ENCODE peak calls at places on chromosomes 12 and 14, in four cellular contexts. Y, G, H and J are unnamed samples.

GRCh38 chr12:19908825-19909224 is 459.5 kb upstream of the PDE3A start:
- DNase-seq in H (no peak), Y (no peak), G (no peak), J (no peak)

GRCh38 chr12:76242813-76243540 is 105.2 kb downstream of the BBS10 start:
- DNase-seq in G (no peak), Y (no peak), H (no peak), J (no peak)

GRCh38 chr14:33323979-33324378 is 385.3 kb downstream of the NPAS3 start:
- DNase-seq in H (no peak), G (no peak), Y (peak), J (no peak)

GRCh38 chr12:71321531-71321930 is 118.1 kb upstream of the LGR5 start:
- DNase-seq in G (no peak), H (no peak), Y (no peak), J (no peak)

GRCh38 chr12:106274575-106275081 is 26.8 kb upstream of the CKAP4 start:
- DNase-seq in H (no peak), Y (no peak), G (no peak), J (no peak)

GRCh38 chr12:46266382-46266791 is 2.5 kb downstream of the SLC38A1 start:
- DNase-seq in H (peak), G (peak), Y (peak), J (no peak)

GRCh38 chr14:88492272-88493089 is 62.3 kb downstream of the PTPN21 start:
- DNase-seq in H (peak), Y (peak), G (peak), J (peak)

GRCh38 chr14:36556811-36557433 is 25.5 kb downstream of the NKX2-8 start:
- DNase-seq in Y (peak), G (no peak), H (no peak), J (no peak)

GRCh38 chr14:31950760-31951637 is 126.1 kb upstream of the ARHGAP5 start:
- DNase-seq in Y (no peak), G (no peak), H (no peak), J (no peak)

GRCh38 chr14:50040401-50040775 is 76.0 kb downstream of the VCPKMT start:
- DNase-seq in Y (no peak), H (peak), G (no peak), J (peak)

GRCh38 chr14:22565391-22565945 is 23.6 kb downstream of the DAD1 start:
- DNase-seq in H (no peak), G (no peak), Y (no peak), J (peak)

GRCh38 chr12:127785535-127785934 is 481.4 kb upstream of the TMEM132C start:
- DNase-seq in Y (peak), G (no peak), H (no peak), J (no peak)

GRCh38 chr12:54932691-54933090 is 51.9 kb downstream of the TESPA1 start:
- DNase-seq in G (no peak), Y (no peak), H (no peak), J (no peak)

GRCh38 chr12:63151898-63152700 is 1.1 kb upstream of the AVPR1A start:
- DNase-seq in Y (peak), G (no peak), H (no peak), J (no peak)

GRCh38 chr12:26620907-26621306 is 212.1 kb downstream of the ITPR2 start:
- DNase-seq in G (no peak), H (no peak), Y (no peak), J (no peak)

GRCh38 chr14:96105921-96106441 is 66.8 kb downstream of the C14orf132 start:
- DNase-seq in Y (no peak), H (no peak), G (no peak), J (no peak)

GRCh38 chr14:69351385-69351784 is 46.7 kb downstream of the ERH start:
- DNase-seq in G (no peak), H (no peak), Y (no peak), J (no peak)

GRCh38 chr14:85974602-85975001 is 444.7 kb downstream of the FLRT2 start:
- DNase-seq in G (no peak), H (no peak), Y (no peak), J (no peak)

GRCh38 chr14:39015360-39015961 is 87.6 kb downstream of the SEC23A start:
- DNase-seq in Y (peak), G (no peak), H (no peak), J (no peak)

GRCh38 chr14:65776193-65776592 is 363.7 kb downstream of the FUT8 start:
- DNase-seq in G (no peak), Y (no peak), H (no peak), J (no peak)

GRCh38 chr12:107035733-107036132 is 48.8 kb upstream of the MTERF2 start:
- DNase-seq in Y (no peak), G (no peak), H (no peak), J (no peak)

GRCh38 chr14:58969951-58970751 is 218.3 kb upstream of the DAAM1 start:
- DNase-seq in H (no peak), Y (no peak), G (no peak), J (no peak)

GRCh38 chr12:64633186-64633939 is 23.1 kb downstream of the RASSF3 start:
- DNase-seq in G (no peak), Y (no peak), H (no peak), J (no peak)

GRCh38 chr14:52663850-52664249 is 31.5 kb downstream of the ERO1A start:
- DNase-seq in H (no peak), G (no peak), Y (no peak), J (no peak)

GRCh38 chr12:56565510-56566101 is 44.0 kb downstream of the RBMS2 start:
- DNase-seq in Y (peak), G (no peak), H (no peak), J (no peak)

GRCh38 chr12:111413442-111414086 is 7.8 kb downstream of the SH2B3 start:
- DNase-seq in H (no peak), Y (no peak), G (no peak), J (no peak)

GRCh38 chr14:72701232-72701555 is 192.7 kb downstream of the DPF3 start:
- DNase-seq in Y (peak), H (no peak), G (no peak), J (no peak)

GRCh38 chr14:27845241-27845850 is 921.2 kb upstream of the FOXG1 start:
- DNase-seq in H (no peak), Y (no peak), G (no peak), J (no peak)

GRCh38 chr14:24147761-24148428 is 597 bp downstream of the RNF31 start:
- DNase-seq in H (no peak), G (no peak), Y (no peak), J (no peak)

GRCh38 chr12:3446235-3446634 is 44.8 kb upstream of the PRMT8 start:
- DNase-seq in H (no peak), Y (no peak), G (no peak), J (no peak)

GRCh38 chr12:65199604-65200003 is 30.2 kb downstream of the LEMD3 start:
- DNase-seq in Y (no peak), H (no peak), G (no peak), J (no peak)

GRCh38 chr14:91361236-91361811 is 56.3 kb downstream of the CCDC88C start:
- DNase-seq in Y (no peak), H (no peak), G (no peak), J (peak)

GRCh38 chr12:122965356-122965755 is 907 bp downstream of the ABCB9 start:
- DNase-seq in G (no peak), Y (no peak), H (no peak), J (no peak)

GRCh38 chr12:116135209-116135930 is 142.1 kb downstream of the MED13L start:
- DNase-seq in H (no peak), Y (no peak), G (no peak), J (no peak)

GRCh38 chr14:21106191-21106505 is 5.3 kb downstream of the TMEM253 start:
- DNase-seq in H (no peak), Y (no peak), G (no peak), J (no peak)

GRCh38 chr12:104985206-104985605 is 910 bp upstream of the NOPCHAP1 start:
- DNase-seq in H (no peak), Y (no peak), G (no peak), J (no peak)

GRCh38 chr12:54588110-54588831 is at the start of gene PPP1R1A:
- DNase-seq in H (no peak), G (no peak), Y (peak), J (no peak)

GRCh38 chr14:54854181-54854580 is 48.4 kb downstream of the GCH1 start:
- DNase-seq in Y (no peak), G (no peak), H (no peak), J (no peak)

GRCh38 chr14:74733241-74733640 is 20.3 kb downstream of the FCF1 start:
- DNase-seq in G (no peak), Y (no peak), H (no peak), J (no peak)